ENCODE peak calls at places on chromosomes 6 and 20, in five cellular contexts. O, X, G, I and F are unnamed samples.

GRCh38 chr6:132867055-132867454 is 52.7 kb downstream of the RPS12 start:
- DNase-seq in O (no peak), X (no peak), G (peak), I (no peak), F (peak)

GRCh38 chr6:129191275-129191674 is 308.3 kb downstream of the LAMA2 start:
- DNase-seq in O (no peak), X (no peak), G (no peak), I (no peak), F (no peak)

GRCh38 chr6:53484409-53485280 is 60.3 kb downstream of the GCLC start:
- DNase-seq in O (peak), X (peak), G (peak), I (peak), F (peak)

GRCh38 chr6:1257778-1258177 is 54.1 kb upstream of the FOXQ1 start:
- DNase-seq in O (no peak), X (no peak), G (no peak), I (no peak), F (no peak)

GRCh38 chr6:166877906-166878305 is 78.4 kb downstream of the RNASET2 start:
- DNase-seq in O (no peak), X (no peak), G (no peak), I (no peak), F (no peak)

GRCh38 chr20:1322511-1323245 is 6.3 kb downstream of the SDCBP2 start:
- DNase-seq in O (no peak), X (no peak), G (peak), I (no peak), F (peak)

GRCh38 chr20:62312662-62312977 is 9.8 kb downstream of the ADRM1 start:
- DNase-seq in O (no peak), X (no peak), G (no peak), I (no peak), F (no peak)

GRCh38 chr6:72363844-72364740 is 257.8 kb upstream of the KCNQ5 start:
- DNase-seq in O (no peak), X (no peak), G (peak), I (no peak), F (peak)

GRCh38 chr20:20367681-20368413 is at the start of gene INSM1:
- DNase-seq in O (peak), X (no peak), G (no peak), I (peak), F (no peak)

GRCh38 chr20:60144428-60144827 is 186.2 kb downstream of the CDH26 start:
- DNase-seq in O (no peak), X (no peak), G (no peak), I (no peak), F (no peak)

GRCh38 chr6:85115876-85116275 is 334.0 kb upstream of the NT5E start:
- DNase-seq in O (no peak), X (no peak), G (no peak), I (no peak), F (no peak)

GRCh38 chr20:63333241-63333836 is 27.8 kb downstream of the CHRNA4 start:
- DNase-seq in O (no peak), X (no peak), G (no peak), I (no peak), F (no peak)

GRCh38 chr6:160042788-160043301 is 74.0 kb downstream of the IGF2R start:
- DNase-seq in O (no peak), X (no peak), G (no peak), I (no peak), F (peak)

GRCh38 chr6:166556336-166556735 is 30.1 kb downstream of the RAMACL start:
- DNase-seq in O (no peak), X (no peak), G (peak), I (no peak), F (peak)

GRCh38 chr6:17012421-17013225 is 89.2 kb upstream of the STMND1 start:
- DNase-seq in O (no peak), X (no peak), G (peak), I (peak), F (peak)

GRCh38 chr6:5619249-5619648 is 357.9 kb downstream of the FARS2 start:
- DNase-seq in O (no peak), X (no peak), G (no peak), I (no peak), F (no peak)

GRCh38 chr6:75208564-75209431 is 2.9 kb upstream of the COL12A1 start:
- DNase-seq in O (peak), X (peak), G (peak), I (peak), F (peak)

GRCh38 chr6:122042380-122042779 is 357.1 kb upstream of the HSF2 start:
- DNase-seq in O (no peak), X (no peak), G (no peak), I (no peak), F (no peak)

GRCh38 chr20:63520594-63520938 is at the start of gene PPDPF:
- DNase-seq in O (no peak), X (peak), G (peak), I (no peak), F (peak)

GRCh38 chr6:161890133-161890833 is 616.4 kb upstream of the AGPAT4 start:
- DNase-seq in O (no peak), X (no peak), G (no peak), I (no peak), F (no peak)

GRCh38 chr20:19784511-19785172 is 26.6 kb downstream of the RIN2 start:
- DNase-seq in O (peak), X (peak), G (peak), I (peak), F (peak)

GRCh38 chr6:52016918-52017748 is 70.3 kb downstream of the PKHD1 start:
- DNase-seq in O (no peak), X (peak), G (no peak), I (peak), F (no peak)

GRCh38 chr6:38434051-38434450 is 205.7 kb downstream of the BTBD9 start:
- DNase-seq in O (no peak), X (no peak), G (no peak), I (no peak), F (no peak)

GRCh38 chr6:38432079-38432478 is 207.7 kb downstream of the BTBD9 start:
- DNase-seq in O (no peak), X (no peak), G (no peak), I (no peak), F (no peak)

GRCh38 chr6:38435330-38435729 is 204.4 kb downstream of the BTBD9 start:
- DNase-seq in O (no peak), X (no peak), G (no peak), I (no peak), F (no peak)

GRCh38 chr6:38436726-38437465 is 202.8 kb downstream of the BTBD9 start:
- DNase-seq in O (no peak), X (no peak), G (peak), I (no peak), F (peak)

GRCh38 chr6:38432479-38432878 is 207.2 kb downstream of the BTBD9 start:
- DNase-seq in O (no peak), X (no peak), G (no peak), I (no peak), F (peak)
- H2BK5ac ChIP-seq in O (no peak), X (no peak), G (no peak), I (no peak), F (no peak)

DNA sequence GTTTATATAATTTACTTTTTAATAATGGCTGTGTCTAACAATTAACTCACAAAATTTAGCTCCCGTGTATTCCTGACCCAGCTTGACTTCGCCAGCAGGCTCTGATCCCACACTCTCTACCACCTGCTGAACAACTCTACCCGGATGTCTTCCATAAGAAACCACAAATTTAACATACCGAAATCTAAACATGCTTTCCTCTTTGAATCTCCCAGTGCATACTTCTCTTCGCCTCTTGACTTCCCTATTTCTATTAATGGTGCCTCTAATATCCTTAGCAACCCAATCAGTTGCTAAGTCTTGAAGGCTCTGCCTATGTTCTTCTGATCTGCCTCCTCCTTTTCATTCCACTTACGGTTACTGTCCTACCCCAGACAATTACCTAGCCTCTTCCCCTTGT is 4.6 kb upstream of the MYB start:
- DNase-seq in O (no peak), X (no peak), G (no peak), I (no peak), F (no peak)
- H2AFZ ChIP-seq in O (no peak), X (no peak), G (no peak), I (no peak), F (no peak)

DNA sequence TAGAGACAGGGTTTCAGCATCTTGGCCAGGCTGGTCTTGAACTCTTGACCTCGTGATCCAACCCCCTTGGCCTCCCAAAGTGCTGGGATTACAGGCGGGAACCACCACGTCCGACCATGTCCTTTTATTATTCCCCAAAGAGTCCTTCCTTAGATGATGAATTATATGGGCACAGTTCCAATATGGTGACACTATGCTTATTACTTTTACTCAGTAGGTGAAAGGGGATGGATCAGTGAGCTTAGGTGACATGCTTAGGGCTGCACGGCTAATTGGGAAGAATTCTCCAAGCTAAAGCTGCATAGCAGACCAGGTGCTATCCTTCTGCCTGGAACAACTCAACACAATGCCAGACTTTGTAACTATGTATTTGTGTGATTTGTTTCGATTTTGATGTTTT is 38.2 kb upstream of the TFAP2C start:
- DNase-seq in O (no peak), X (no peak), G (no peak), I (no peak), F (no peak)
- H2BK5ac ChIP-seq in O (no peak), X (no peak), G (no peak), I (no peak), F (no peak)

GRCh38 chr6:133888931-133889556 is at the start of gene TCF21:
- DNase-seq in O (peak), X (peak), G (peak), I (peak), F (peak)
- H2AFZ ChIP-seq in O (peak), X (peak), G (peak), I (no peak), F (peak)